ENCODE peak calls at places on chromosomes 2 and 18, in four cellular contexts. X is tibial artery, Z is left lung, L is transverse colon. B is an unnamed sample.

GRCh38 chr2:80392446-80392845 is 87.9 kb upstream of the LRRTM1 start:
- DNase-seq in X (no peak), Z (no peak), L (no peak), B (no peak)

GRCh38 chr18:3603460-3604259 is 153.7 kb downstream of the TGIF1 start:
- DNase-seq in X (no peak), Z (peak; percentile 71), L (no peak), B (no peak)

GRCh38 chr2:219159771-219160185 is 837 bp downstream of the NHEJ1 start:
- DNase-seq in X (no peak), Z (no peak), L (no peak), B (no peak)

GRCh38 chr2:156322681-156323211 is 9.8 kb downstream of the NR4A2 start:
- DNase-seq in X (no peak), Z (no peak), L (no peak), B (no peak)

GRCh38 chr2:20052229-20052871 is 922 bp upstream of the LAPTM4A start:
- DNase-seq in X (no peak), Z (no peak), L (no peak), B (no peak)

GRCh38 chr18:35386600-35387366 is 9.6 kb upstream of the ZNF396 start:
- DNase-seq in X (peak; percentile 72), Z (peak; percentile 69), L (peak; percentile 68), B (peak; percentile 61)

GRCh38 chr2:79585701-79586428 is 73.0 kb downstream of the CTNNA2 start:
- DNase-seq in X (no peak), Z (no peak), L (no peak), B (peak; percentile 25)

GRCh38 chr2:216082805-216083204 is 1.1 kb downstream of the TMEM169 start:
- DNase-seq in X (no peak), Z (no peak), L (peak; percentile 14), B (peak; percentile 23)

GRCh38 chr18:13159579-13159978 is 59.0 kb upstream of the LDLRAD4 start:
- DNase-seq in X (no peak), Z (no peak), L (no peak), B (peak; percentile 21)

GRCh38 chr2:103151046-103151445 is 389.2 kb downstream of the TMEM182 start:
- DNase-seq in X (no peak), Z (no peak), L (no peak), B (no peak)

GRCh38 chr18:73636355-73636754 is 511.3 kb downstream of the FBXO15 start:
- DNase-seq in X (no peak), Z (no peak), L (no peak), B (no peak)

GRCh38 chr2:79383681-79384080 is 129.2 kb upstream of the CTNNA2 start:
- DNase-seq in X (no peak), Z (no peak), L (no peak), B (no peak)

GRCh38 chr2:214158851-214159250 is 252.0 kb upstream of the VWC2L start:
- DNase-seq in X (no peak), Z (no peak), L (no peak), B (no peak)
- TF ChIP-seq CTCF in X (no peak), Z (no peak), L (no peak), B (no peak)

GRCh38 chr2:154974041-154974440 is 275.5 kb downstream of the KCNJ3 start:
- DNase-seq in X (no peak), Z (no peak), L (no peak), B (no peak)
- TF ChIP-seq CTCF in X (no peak), Z (no peak), L (no peak), B (no peak)

GRCh38 chr2:129708221-129708967 is 271.1 kb upstream of the RAB6C start:
- DNase-seq in X (no peak), Z (no peak), L (no peak), B (no peak)
- TF ChIP-seq CTCF in X (no peak), Z (no peak), L (no peak), B (no peak)

DNA sequence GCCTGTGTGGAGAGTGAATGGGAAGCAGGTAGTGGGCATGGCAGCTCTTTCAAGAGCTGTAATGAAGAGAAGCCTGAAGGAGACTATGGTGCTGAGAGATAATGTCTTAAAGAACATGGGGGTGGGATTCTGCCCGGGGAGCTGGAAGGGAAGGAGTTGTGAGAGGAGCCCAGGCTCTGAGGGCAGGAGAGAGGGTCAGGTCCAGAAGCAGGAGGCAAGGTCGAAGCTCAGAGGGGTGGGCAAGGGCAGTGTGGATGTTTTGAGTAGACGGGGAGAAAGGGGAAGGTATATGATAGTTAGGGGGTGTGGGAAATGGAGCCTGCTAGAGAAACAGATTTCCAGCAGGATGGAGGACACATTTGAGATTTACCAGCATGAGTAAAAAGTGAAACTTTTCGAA is 2.1 kb downstream of the CAPN10 start:
- DNase-seq in X (no peak), Z (no peak), L (no peak), B (no peak)
- TF ChIP-seq CTCF in X (no peak), Z (no peak), L (no peak), B (no peak)